ENCODE peak calls at places on chromosomes 5 and 9, in five cellular contexts. A, X, Y, E and H are unnamed samples.

GRCh38 chr5:32711693-32712462 is 757 bp downstream of the NPR3 start:
- DNase-seq in A (no peak), X (peak), Y (peak), E (no peak), H (no peak)

GRCh38 chr5:63050916-63051315 is 472.3 kb downstream of the LRRC70 start:
- DNase-seq in A (no peak), X (no peak), Y (no peak), E (no peak), H (no peak)

GRCh38 chr5:169223595-169223953 is 77.4 kb downstream of the SLIT3 start:
- DNase-seq in A (no peak), X (no peak), Y (peak), E (no peak), H (no peak)

GRCh38 chr9:129523953-129524847 is 96.7 kb downstream of the C9orf50 start:
- DNase-seq in A (no peak), X (no peak), Y (no peak), E (no peak), H (no peak)

GRCh38 chr5:1512541-1513291 is 11.0 kb downstream of the LPCAT1 start:
- DNase-seq in A (no peak), X (peak), Y (no peak), E (peak), H (no peak)

GRCh38 chr5:14806452-14806851 is 65.1 kb downstream of the ANKH start:
- DNase-seq in A (no peak), X (peak), Y (no peak), E (peak), H (no peak)

GRCh38 chr5:43044181-43044914 is 4.2 kb upstream of the ANXA2R start:
- DNase-seq in A (no peak), X (peak), Y (peak), E (peak), H (no peak)

GRCh38 chr5:73797142-73797530 is 171.1 kb downstream of the ARHGEF28 start:
- DNase-seq in A (no peak), X (no peak), Y (no peak), E (no peak), H (no peak)

GRCh38 chr9:68533678-68534077 is 7.0 kb downstream of the TMEM252 start:
- DNase-seq in A (no peak), X (no peak), Y (peak), E (no peak), H (no peak)

GRCh38 chr5:36658016-36658415 is 51.6 kb downstream of the SLC1A3 start:
- DNase-seq in A (no peak), X (no peak), Y (no peak), E (no peak), H (no peak)

GRCh38 chr9:15155826-15156225 is 151.2 kb downstream of the TTC39B start:
- DNase-seq in A (no peak), X (no peak), Y (no peak), E (no peak), H (peak)

GRCh38 chr9:130938652-130939404 is at the start of gene FIBCD1:
- DNase-seq in A (no peak), X (no peak), Y (peak), E (no peak), H (no peak)